ENCODE peak calls at places on chromosomes 16 and 17, in six cellular contexts. One of them, this sample, is unnamed.

GRCh38 chr17:28717578-28718316 is at the start of gene RAB34:
- DNase-seq in midbrain: peak; percentile 26
- DNase-seq in A549: peak; percentile 73
- DNase-seq in D341Med: peak; percentile 34
- DNase-seq in small intestine: no peak
- DNase-seq in C1 segment of cervical spinal cord: peak; percentile 15
- DNase-seq in this sample: no peak

GRCh38 chr17:43908111-43908721 is 880 bp upstream of the MPP2 start:
- DNase-seq in midbrain: peak; percentile 84
- DNase-seq in A549: peak; percentile 77
- DNase-seq in D341Med: peak; percentile 90
- DNase-seq in small intestine: no peak
- DNase-seq in C1 segment of cervical spinal cord: peak; percentile 85
- DNase-seq in this sample: peak; percentile 54

GRCh38 chr16:85422124-85422373 is 191.1 kb upstream of the GSE1 start:
- DNase-seq in midbrain: no peak
- DNase-seq in A549: no peak
- DNase-seq in D341Med: no peak
- DNase-seq in small intestine: peak; percentile 36
- DNase-seq in C1 segment of cervical spinal cord: no peak
- DNase-seq in this sample: no peak

GRCh38 chr17:48597775-48598631 is 4.4 kb upstream of the HOXB5 start:
- DNase-seq in midbrain: no peak
- DNase-seq in A549: no peak
- DNase-seq in D341Med: no peak
- DNase-seq in small intestine: no peak
- DNase-seq in C1 segment of cervical spinal cord: no peak
- DNase-seq in this sample: peak; percentile 82

GRCh38 chr16:46822270-46822669 is 8.7 kb downstream of the C16orf87 start:
- DNase-seq in midbrain: no peak
- DNase-seq in A549: no peak
- DNase-seq in D341Med: no peak
- DNase-seq in small intestine: no peak
- DNase-seq in C1 segment of cervical spinal cord: no peak
- DNase-seq in this sample: no peak

GRCh38 chr16:72299684-72300243 is 127.8 kb upstream of the PMFBP1 start:
- DNase-seq in midbrain: no peak
- DNase-seq in A549: no peak
- DNase-seq in D341Med: no peak
- DNase-seq in small intestine: peak; percentile 78
- DNase-seq in C1 segment of cervical spinal cord: no peak
- DNase-seq in this sample: peak; percentile 1

GRCh38 chr16:85733839-85734170 is 17.1 kb downstream of the C16orf74 start:
- DNase-seq in midbrain: no peak
- DNase-seq in A549: peak; percentile 47
- DNase-seq in D341Med: no peak
- DNase-seq in small intestine: no peak
- DNase-seq in C1 segment of cervical spinal cord: no peak
- DNase-seq in this sample: no peak

GRCh38 chr16:6193718-6194117 is 1096.1 kb upstream of the EEF2KMT start:
- DNase-seq in midbrain: no peak
- DNase-seq in A549: no peak
- DNase-seq in D341Med: no peak
- DNase-seq in small intestine: peak; percentile 41
- DNase-seq in C1 segment of cervical spinal cord: no peak
- DNase-seq in this sample: peak; percentile 7

GRCh38 chr16:88810166-88810867 is 1.4 kb downstream of the APRT start:
- DNase-seq in midbrain: no peak
- DNase-seq in A549: no peak
- DNase-seq in D341Med: no peak
- DNase-seq in small intestine: no peak
- DNase-seq in C1 segment of cervical spinal cord: no peak
- DNase-seq in this sample: no peak

GRCh38 chr17:49223517-49224197 is 6.9 kb downstream of the PHOSPHO1 start:
- DNase-seq in midbrain: peak; percentile 20
- DNase-seq in A549: peak; percentile 87
- DNase-seq in D341Med: peak; percentile 87
- DNase-seq in small intestine: peak; percentile 36
- DNase-seq in C1 segment of cervical spinal cord: no peak
- DNase-seq in this sample: no peak

GRCh38 chr16:89256651-89257254 is 39.2 kb downstream of the ZNF778 start:
- DNase-seq in midbrain: peak; percentile 20
- DNase-seq in A549: peak; percentile 48
- DNase-seq in D341Med: no peak
- DNase-seq in small intestine: peak; percentile 87
- DNase-seq in C1 segment of cervical spinal cord: no peak
- DNase-seq in this sample: peak; percentile 64

GRCh38 chr16:15493416-15494181 is 59.2 kb downstream of the BMERB1 start:
- DNase-seq in midbrain: no peak
- DNase-seq in A549: no peak
- DNase-seq in D341Med: no peak
- DNase-seq in small intestine: no peak
- DNase-seq in C1 segment of cervical spinal cord: no peak
- DNase-seq in this sample: peak; percentile 70

GRCh38 chr17:73592531-73592961 is 51.7 kb downstream of the SDK2 start:
- DNase-seq in midbrain: no peak
- DNase-seq in A549: no peak
- DNase-seq in D341Med: no peak
- DNase-seq in small intestine: no peak
- DNase-seq in C1 segment of cervical spinal cord: no peak
- DNase-seq in this sample: no peak

GRCh38 chr17:15502315-15503112 is 35.1 kb upstream of the CDRT4 start:
- DNase-seq in midbrain: peak; percentile 89
- DNase-seq in A549: peak; percentile 76
- DNase-seq in D341Med: peak; percentile 39
- DNase-seq in small intestine: peak; percentile 74
- DNase-seq in C1 segment of cervical spinal cord: peak; percentile 74
- DNase-seq in this sample: peak; percentile 74

GRCh38 chr16:26889751-26890150 is 177.0 kb upstream of the C16orf82 start:
- DNase-seq in midbrain: no peak
- DNase-seq in A549: no peak
- DNase-seq in D341Med: no peak
- DNase-seq in small intestine: no peak
- DNase-seq in C1 segment of cervical spinal cord: no peak
- DNase-seq in this sample: no peak

GRCh38 chr17:55168970-55169687 is 95.6 kb upstream of the HLF start:
- DNase-seq in midbrain: no peak
- DNase-seq in A549: no peak
- DNase-seq in D341Med: no peak
- DNase-seq in small intestine: no peak
- DNase-seq in C1 segment of cervical spinal cord: no peak
- DNase-seq in this sample: no peak

GRCh38 chr16:72111653-72112451 is 18.2 kb downstream of the DHX38 start:
- DNase-seq in midbrain: no peak
- DNase-seq in A549: no peak
- DNase-seq in D341Med: peak; percentile 58
- DNase-seq in small intestine: no peak
- DNase-seq in C1 segment of cervical spinal cord: no peak
- DNase-seq in this sample: no peak

GRCh38 chr17:41496803-41497484 is 7.2 kb upstream of the KRT36 start:
- DNase-seq in midbrain: no peak
- DNase-seq in A549: peak; percentile 95
- DNase-seq in D341Med: peak; percentile 76
- DNase-seq in small intestine: peak; percentile 94
- DNase-seq in C1 segment of cervical spinal cord: no peak
- DNase-seq in this sample: peak; percentile 93

GRCh38 chr16:77571463-77571862 is 136.6 kb upstream of the ADAMTS18 start:
- DNase-seq in midbrain: no peak
- DNase-seq in A549: no peak
- DNase-seq in D341Med: no peak
- DNase-seq in small intestine: no peak
- DNase-seq in C1 segment of cervical spinal cord: no peak
- DNase-seq in this sample: no peak

GRCh38 chr17:7215652-7216139 is 3.9 kb downstream of the DLG4 start:
- DNase-seq in midbrain: no peak
- DNase-seq in A549: peak; percentile 41
- DNase-seq in D341Med: no peak
- DNase-seq in small intestine: no peak
- DNase-seq in C1 segment of cervical spinal cord: no peak
- DNase-seq in this sample: no peak

GRCh38 chr16:66948034-66948821 is 12.8 kb upstream of the CES3 start:
- DNase-seq in midbrain: peak; percentile 16
- DNase-seq in A549: no peak
- DNase-seq in D341Med: no peak
- DNase-seq in small intestine: peak; percentile 73
- DNase-seq in C1 segment of cervical spinal cord: no peak
- DNase-seq in this sample: no peak

GRCh38 chr16:81645303-81645702 is 133.8 kb upstream of the PLCG2 start:
- DNase-seq in midbrain: peak; percentile 57
- DNase-seq in A549: no peak
- DNase-seq in D341Med: no peak
- DNase-seq in small intestine: no peak
- DNase-seq in C1 segment of cervical spinal cord: no peak
- DNase-seq in this sample: no peak

GRCh38 chr17:21171309-21171922 is 42.5 kb downstream of the TMEM11 start:
- DNase-seq in midbrain: no peak
- DNase-seq in A549: no peak
- DNase-seq in D341Med: no peak
- DNase-seq in small intestine: no peak
- DNase-seq in C1 segment of cervical spinal cord: no peak
- DNase-seq in this sample: no peak

GRCh38 chr17:74542166-74542565 is 3.7 kb downstream of the CD300C start:
- DNase-seq in midbrain: no peak
- DNase-seq in A549: no peak
- DNase-seq in D341Med: no peak
- DNase-seq in small intestine: no peak
- DNase-seq in C1 segment of cervical spinal cord: no peak
- DNase-seq in this sample: no peak

GRCh38 chr16:60204221-60204620 is 1470.1 kb upstream of the GOT2 start:
- DNase-seq in midbrain: no peak
- DNase-seq in A549: no peak
- DNase-seq in D341Med: no peak
- DNase-seq in small intestine: no peak
- DNase-seq in C1 segment of cervical spinal cord: no peak
- DNase-seq in this sample: no peak

GRCh38 chr16:21033707-21034106 is 116.9 kb downstream of the DNAH3 start:
- DNase-seq in midbrain: no peak
- DNase-seq in A549: no peak
- DNase-seq in D341Med: no peak
- DNase-seq in small intestine: no peak
- DNase-seq in C1 segment of cervical spinal cord: no peak
- DNase-seq in this sample: no peak

GRCh38 chr16:19512297-19512696 is 9.6 kb downstream of the GDE1 start:
- DNase-seq in midbrain: no peak
- DNase-seq in A549: no peak
- DNase-seq in D341Med: no peak
- DNase-seq in small intestine: no peak
- DNase-seq in C1 segment of cervical spinal cord: no peak
- DNase-seq in this sample: no peak

GRCh38 chr17:42202696-42203095 is 8.4 kb upstream of the GHDC start:
- DNase-seq in midbrain: no peak
- DNase-seq in A549: no peak
- DNase-seq in D341Med: no peak
- DNase-seq in small intestine: no peak
- DNase-seq in C1 segment of cervical spinal cord: no peak
- DNase-seq in this sample: no peak

GRCh38 chr16:27718136-27718766 is 168.3 kb downstream of the KATNIP start:
- DNase-seq in midbrain: peak; percentile 80
- DNase-seq in A549: no peak
- DNase-seq in D341Med: no peak
- DNase-seq in small intestine: no peak
- DNase-seq in C1 segment of cervical spinal cord: peak; percentile 73
- DNase-seq in this sample: peak; percentile 86

GRCh38 chr17:15264542-15264941 is 584 bp downstream of the PMP22 start:
- DNase-seq in midbrain: no peak
- DNase-seq in A549: no peak
- DNase-seq in D341Med: no peak
- DNase-seq in small intestine: peak; percentile 88
- DNase-seq in C1 segment of cervical spinal cord: no peak
- DNase-seq in this sample: peak; percentile 28

GRCh38 chr16:67446968-67447507 is 16.1 kb downstream of the HSD11B2 start:
- DNase-seq in midbrain: no peak
- DNase-seq in A549: no peak
- DNase-seq in D341Med: no peak
- DNase-seq in small intestine: no peak
- DNase-seq in C1 segment of cervical spinal cord: no peak
- DNase-seq in this sample: no peak

GRCh38 chr17:34645636-34646035 is 66.3 kb downstream of the TMEM132E start:
- DNase-seq in midbrain: no peak
- DNase-seq in A549: no peak
- DNase-seq in D341Med: no peak
- DNase-seq in small intestine: peak; percentile 78
- DNase-seq in C1 segment of cervical spinal cord: no peak
- DNase-seq in this sample: no peak

GRCh38 chr17:67441052-67441738 is 64.1 kb downstream of the PITPNC1 start:
- DNase-seq in midbrain: peak; percentile 4
- DNase-seq in A549: peak; percentile 81
- DNase-seq in D341Med: no peak
- DNase-seq in small intestine: peak; percentile 61
- DNase-seq in C1 segment of cervical spinal cord: no peak
- DNase-seq in this sample: no peak

GRCh38 chr17:57898487-57899311 is 48.9 kb upstream of the MRPS23 start:
- DNase-seq in midbrain: peak; percentile 76
- DNase-seq in A549: no peak
- DNase-seq in D341Med: peak; percentile 93
- DNase-seq in small intestine: no peak
- DNase-seq in C1 segment of cervical spinal cord: peak; percentile 57
- DNase-seq in this sample: peak; percentile 83

GRCh38 chr17:57051886-57052342 is 33.1 kb upstream of the AKAP1 start:
- DNase-seq in midbrain: no peak
- DNase-seq in A549: no peak
- DNase-seq in D341Med: no peak
- DNase-seq in small intestine: no peak
- DNase-seq in C1 segment of cervical spinal cord: no peak
- DNase-seq in this sample: no peak

GRCh38 chr16:48526058-48526957 is 83.7 kb downstream of the N4BP1 start:
- DNase-seq in midbrain: no peak
- DNase-seq in A549: peak; percentile 44
- DNase-seq in D341Med: peak; percentile 66
- DNase-seq in small intestine: peak; percentile 94
- DNase-seq in C1 segment of cervical spinal cord: no peak
- DNase-seq in this sample: peak; percentile 73

GRCh38 chr16:78175287-78175686 is 75.8 kb downstream of the WWOX start:
- DNase-seq in midbrain: no peak
- DNase-seq in A549: no peak
- DNase-seq in D341Med: no peak
- DNase-seq in small intestine: no peak
- DNase-seq in C1 segment of cervical spinal cord: no peak
- DNase-seq in this sample: no peak

GRCh38 chr17:31495049-31495885 is 103.8 kb downstream of the RAB11FIP4 start:
- DNase-seq in midbrain: no peak
- DNase-seq in A549: no peak
- DNase-seq in D341Med: peak; percentile 77
- DNase-seq in small intestine: peak; percentile 61
- DNase-seq in C1 segment of cervical spinal cord: no peak
- DNase-seq in this sample: no peak

GRCh38 chr17:65093930-65094329 is 37.4 kb upstream of the GNA13 start:
- DNase-seq in midbrain: no peak
- DNase-seq in A549: no peak
- DNase-seq in D341Med: no peak
- DNase-seq in small intestine: no peak
- DNase-seq in C1 segment of cervical spinal cord: no peak
- DNase-seq in this sample: no peak

GRCh38 chr17:73814070-73814469 is 169.8 kb upstream of the SDK2 start:
- DNase-seq in midbrain: no peak
- DNase-seq in A549: no peak
- DNase-seq in D341Med: no peak
- DNase-seq in small intestine: no peak
- DNase-seq in C1 segment of cervical spinal cord: no peak
- DNase-seq in this sample: no peak